ENCODE peak calls at places on chromosomes 6 and 20, in ten cellular contexts. U is NCI-H1694 treated with DMSO at 0.1 percent for 48 hours; A is NCI-H1092 treated with DMSO at 0.1 percent for 48 hours; L is psoas muscle; D is cardiac fibroblast; N is substantia nigra; T is mesenchymal stem cell; H is mesendoderm; M is stimulated activated CD8-positive, alpha-beta memory T cell treated with anti-CD3 and anti-CD28 coated beads, Interleukin-2, amount 100 ng/mL, for 1 hour; C is hypothalamus. Y is an unnamed sample.

GRCh38 chr6:81565071-81565470 is 187.4 kb downstream of the TENT5A start:
- DNase-seq in U (no peak), A (no peak), L (no peak), D (no peak), N (no peak), T (no peak), H (peak), M (no peak), C (no peak), Y (no peak)

GRCh38 chr20:45394221-45395113 is 13.6 kb upstream of the DBNDD2 start:
- DNase-seq in U (no peak), A (no peak), L (no peak), D (no peak), N (no peak), T (no peak), H (no peak), M (no peak), C (no peak), Y (no peak)

GRCh38 chr6:75747985-75748742 is 875 bp upstream of the MYO6 start:
- DNase-seq in U (no peak), A (no peak), L (no peak), D (no peak), N (no peak), T (no peak), H (no peak), M (no peak), C (no peak), Y (no peak)

GRCh38 chr6:92376711-92377110 is 1042.6 kb downstream of the EPHA7 start:
- DNase-seq in U (no peak), A (no peak), L (no peak), D (no peak), N (no peak), T (peak), H (no peak), M (no peak), C (no peak), Y (no peak)

GRCh38 chr6:4459032-4459431 is 317.2 kb upstream of the CDYL start:
- DNase-seq in U (no peak), A (no peak), L (no peak), D (peak), N (no peak), T (peak), H (peak), M (no peak), C (no peak), Y (no peak)

GRCh38 chr6:87483929-87484328 is 11.2 kb downstream of the SLC35A1 start:
- DNase-seq in U (no peak), A (no peak), L (no peak), D (peak), N (no peak), T (peak), H (peak), M (no peak), C (no peak), Y (no peak)

GRCh38 chr6:10463491-10464481 is 48.9 kb upstream of the TFAP2A start:
- DNase-seq in U (no peak), A (no peak), L (no peak), D (no peak), N (no peak), T (no peak), H (peak), M (no peak), C (no peak), Y (no peak)

GRCh38 chr6:11710968-11711643 is 67.5 kb downstream of the ADTRP start:
- DNase-seq in U (no peak), A (no peak), L (no peak), D (no peak), N (no peak), T (no peak), H (no peak), M (no peak), C (no peak), Y (no peak)

Y was measured in NCI-H1436.